ENCODE peak calls at places on chromosomes 11 and 22, in seven cellular contexts. L is lower lobe of right lung; G is body of pancreas; R is GOT3; K is stimulated activated CD8-positive, alpha-beta memory T cell treated with anti-CD3 and anti-CD28 coated beads, Interleukin-7, amount 100 ng/mL, for 1 hour; P is iPS-NIHi11; C is NCI-H1105 treated with DMSO at 0.1 percent for 48 hours. M is an unnamed sample.

GRCh38 chr22:35590634-35591295 is 26.4 kb downstream of the MB start:
- DNase-seq in P (no peak), R (no peak), C (no peak), G (no peak), K (no peak), L (no peak), M (no peak)

GRCh38 chr22:42152661-42153270 is 22.2 kb upstream of the CYP2D6 start:
- DNase-seq in P (no peak), L (no peak), K (no peak), C (no peak), G (peak; percentile 5), R (no peak), M (no peak)

GRCh38 chr22:31630331-31631329 is 31.4 kb downstream of the PISD start:
- DNase-seq in L (peak; percentile 93), G (peak; percentile 84), K (peak; percentile 64), R (peak; percentile 60), C (peak; percentile 73), P (peak; percentile 95), M (peak; percentile 89)

GRCh38 chr11:134340354-134340964 is 8.7 kb downstream of the GLB1L2 start:
- DNase-seq in K (no peak), C (peak; percentile 63), P (peak; percentile 3), R (no peak), L (no peak), G (no peak), M (no peak)

GRCh38 chr11:126083829-126084607 is 21.4 kb upstream of the CDON start:
- DNase-seq in C (peak; percentile 80), K (no peak), L (no peak), R (no peak), P (no peak), G (peak; percentile 42), M (no peak)

GRCh38 chr11:113553905-113554304 is 78.7 kb upstream of the DRD2 start:
- DNase-seq in R (no peak), K (no peak), P (no peak), L (no peak), C (peak; percentile 22), G (no peak), M (no peak)

GRCh38 chr11:479311-479710 is 27.7 kb downstream of the RNH1 start:
- DNase-seq in K (no peak), G (no peak), P (no peak), R (no peak), L (no peak), C (no peak), M (no peak)

GRCh38 chr11:73271936-73272679 is at the start of gene P2RY6:
- DNase-seq in G (no peak), R (no peak), K (no peak), L (peak; percentile 62), P (no peak), C (no peak), M (no peak)

GRCh38 chr22:28171135-28171534 is 252.1 kb upstream of the PITPNB start:
- DNase-seq in L (no peak), K (no peak), P (peak; percentile 20), C (no peak), G (no peak), R (no peak), M (no peak)

GRCh38 chr11:61904539-61905048 is 12.8 kb downstream of the RAB3IL1 start:
- DNase-seq in P (peak; percentile 89), C (no peak), R (no peak), G (peak; percentile 86), L (peak; percentile 67), K (no peak), M (no peak)

GRCh38 chr11:45885921-45886721 is 670 bp downstream of the MAPK8IP1 start:
- DNase-seq in R (no peak), C (peak; percentile 20), P (peak; percentile 75), K (no peak), L (no peak), G (no peak), M (no peak)

GRCh38 chr22:37396488-37397084 is 30.7 kb downstream of the ELFN2 start:
- DNase-seq in P (no peak), G (no peak), R (no peak), K (no peak), C (no peak), L (no peak), M (no peak)

M was measured in CD4-positive, CD25-positive, alpha-beta regulatory T cell.